ENCODE peak calls at places on chromosome X, in eight cellular contexts. Y is activated T-helper 2 cell treated with anti-CD3 and anti-CD28 coated beads, Interferon-gamma antibody, Interleukin-2, Interleukin-4, amounts not matched to agents 10 μg/mL and 5 μg/mL and 100 μg/mL, durations not matched to agents 14 hours and 24 hours and 36 hours; J is AG10803; H is colonic mucosa; L is right cardiac atrium; K is stimulated activated CD8-positive, alpha-beta memory T cell treated with anti-CD3 and anti-CD28 coated beads, Interleukin-2, amount 100 ng/mL, for 1 hour; D is fibroblast of the aortic adventitia; W is activated CD4-positive, alpha-beta memory T cell treated with anti-CD3 and anti-CD28 coated beads, Interleukin-2, amount 10 ng/mL, durations not matched to agents 7 days and 5 days. X is an unnamed sample.

GRCh38 chrX:67543818-67544217 is at the start of gene AR:
- DNase-seq in Y (no peak), J (peak), H (peak), L (peak), K (no peak), D (peak), W (no peak), X (peak)

GRCh38 chrX:10467793-10468192 is 152.6 kb downstream of the MID1 start:
- DNase-seq in Y (no peak), J (peak), H (no peak), L (no peak), K (no peak), D (no peak), W (no peak), X (no peak)

GRCh38 chrX:136200466-136200865 is 50.7 kb downstream of the MAP7D3 start:
- DNase-seq in Y (no peak), J (peak), H (no peak), L (no peak), K (no peak), D (peak), W (peak), X (no peak)

GRCh38 chrX:42149786-42150185 is 226.4 kb upstream of the CASK start:
- DNase-seq in Y (no peak), J (peak), H (no peak), L (no peak), K (no peak), D (peak), W (no peak), X (no peak)

GRCh38 chrX:72540318-72540717 is 32.3 kb downstream of the HDAC8 start:
- DNase-seq in Y (no peak), J (peak), H (no peak), L (no peak), K (no peak), D (peak), W (no peak), X (no peak)

GRCh38 chrX:136909706-136910564 is 29.4 kb upstream of the RBMX start:
- DNase-seq in Y (peak), J (peak), H (peak), L (peak), K (peak), D (peak), W (peak), X (peak)

GRCh38 chrX:154717824-154718223 is 33.1 kb downstream of the GAB3 start:
- DNase-seq in Y (no peak), J (peak), H (no peak), L (no peak), K (no peak), D (no peak), W (peak), X (no peak)

GRCh38 chrX:119669424-119670037 is 23.4 kb downstream of the SEPTIN6 start:
- DNase-seq in Y (no peak), J (peak), H (no peak), L (no peak), K (no peak), D (no peak), W (no peak), X (peak)

GRCh38 chrX:113747274-113747973 is 836.5 kb upstream of the HTR2C start:
- DNase-seq in Y (no peak), J (no peak), H (no peak), L (no peak), K (no peak), D (no peak), W (no peak), X (no peak)

GRCh38 chrX:153551135-153551534 is 33.7 kb downstream of the ATP2B3 start:
- DNase-seq in Y (no peak), J (peak), H (no peak), L (no peak), K (no peak), D (peak), W (no peak), X (no peak)

GRCh38 chrX:120751683-120752082 is 121.8 kb upstream of the C1GALT1C1 start:
- DNase-seq in Y (no peak), J (no peak), H (no peak), L (no peak), K (no peak), D (no peak), W (no peak), X (no peak)